ENCODE peak calls at places on chromosomes 4 and X, in six cellular contexts. B, K, V, R, Z and A are unnamed samples. For H3K4me1, the result is how much of the 10 kb centered on the place peaks cover.

GRCh38 chrX:110258552-110258951 is 59.3 kb downstream of the AMMECR1 start:
- DNase-seq in B (peak), K (peak), V (no peak), R (no peak), Z (no peak), A (no peak)

GRCh38 chr4:153438916-153439756 is 27.0 kb upstream of the TMEM131L start:
- DNase-seq in B (no peak), K (no peak), V (no peak), R (peak), Z (no peak), A (no peak)

GRCh38 chrX:103153661-103154060 is 60.7 kb upstream of the NXF3 start:
- DNase-seq in B (no peak), K (no peak), V (no peak), R (no peak), Z (no peak), A (no peak)

GRCh38 chr4:3880595-3881120 is 114.5 kb downstream of the ADRA2C start:
- DNase-seq in B (peak), K (peak), V (peak), R (peak), Z (peak), A (peak)

GRCh38 chr4:123415977-123416376 is 19.4 kb downstream of the SPRY1 start:
- DNase-seq in B (peak), K (peak), V (no peak), R (no peak), Z (no peak), A (no peak)

GRCh38 chr4:1573830-1574459 is 110.2 kb downstream of the FAM53A start:
- DNase-seq in B (no peak), K (no peak), V (no peak), R (peak), Z (no peak), A (peak)

GRCh38 chrX:2501246-2502102 is 698 bp upstream of the DHRSX start:
- DNase-seq in B (no peak), K (no peak), V (no peak), R (peak), Z (no peak), A (no peak)

GRCh38 chr4:114320126-114320525 is 278.5 kb upstream of the UGT8 start:
- DNase-seq in B (no peak), K (no peak), V (no peak), R (no peak), Z (no peak), A (no peak)

GRCh38 chr4:148847544-148847943 is 405.3 kb upstream of the NR3C2 start:
- DNase-seq in B (no peak), K (no peak), V (no peak), R (no peak), Z (no peak), A (no peak)

GRCh38 chrX:40176979-40177430 is 79.2 kb upstream of the BCOR start:
- DNase-seq in B (no peak), K (no peak), V (peak), R (peak), Z (peak), A (peak)

GRCh38 chrX:16429391-16429790 is 220.6 kb upstream of the S100G start:
- DNase-seq in B (no peak), K (no peak), V (peak), R (no peak), Z (no peak), A (no peak)

DNA sequence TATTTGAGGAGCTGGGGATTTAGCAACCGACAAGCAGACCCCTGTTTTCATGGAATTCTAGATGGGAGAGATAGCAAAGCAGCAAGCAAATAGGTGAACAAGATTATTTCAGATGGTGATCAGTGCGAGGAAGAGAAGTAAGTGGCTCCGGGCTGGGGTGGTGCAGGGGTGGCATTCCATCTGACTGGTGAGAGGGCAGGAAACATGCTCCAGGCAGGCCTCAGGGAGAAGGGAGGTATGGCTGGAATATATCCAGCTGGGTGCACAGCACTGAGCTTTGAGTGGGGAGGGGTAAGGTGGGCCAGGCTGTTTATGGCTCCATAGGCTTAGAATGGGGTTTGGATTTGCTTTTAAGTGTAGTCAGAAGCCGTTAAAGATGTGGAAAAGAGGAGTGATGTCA is 21.2 kb downstream of the PTTG2 start:
- DNase-seq in B (no peak), K (no peak), V (no peak), R (no peak), Z (no peak), A (peak)
- H3K4me1 ChIP-seq in B (under half), K (under half), V (under half), R (under half), Z (under half), A (under half)

GRCh38 chr4:6709230-6710114 is at the start of gene MRFAP1L1:
- DNase-seq in B (peak), K (peak), V (peak), R (peak), Z (peak), A (peak)
- H3K4me1 ChIP-seq in B (under half), K (under half), V (under half), R (under half), Z (under half), A (under half)

DNA sequence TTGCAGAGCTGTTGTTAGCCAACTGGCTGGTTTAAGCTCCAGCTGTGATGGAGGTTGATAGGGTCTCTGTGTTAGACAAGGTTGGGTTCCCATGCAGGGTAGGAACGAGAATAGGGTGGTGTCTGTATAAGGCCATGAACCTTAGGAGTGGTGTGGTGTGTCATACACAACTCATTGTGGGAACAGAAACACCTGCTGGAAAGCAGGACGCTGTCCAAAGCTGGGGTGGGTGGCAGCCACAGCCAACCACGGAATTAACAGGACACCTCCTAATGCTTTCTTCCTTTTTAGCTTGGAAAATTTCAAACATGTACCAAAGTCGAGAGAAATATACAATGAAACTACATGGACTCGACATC is 94.4 kb downstream of the ARHGAP10 start:
- DNase-seq in B (no peak), K (no peak), V (no peak), R (no peak), Z (no peak), A (no peak)
- H3K4me1 ChIP-seq in B (under half), K (under half), V (under half), R (under half), Z (under half), A (under half)

DNA sequence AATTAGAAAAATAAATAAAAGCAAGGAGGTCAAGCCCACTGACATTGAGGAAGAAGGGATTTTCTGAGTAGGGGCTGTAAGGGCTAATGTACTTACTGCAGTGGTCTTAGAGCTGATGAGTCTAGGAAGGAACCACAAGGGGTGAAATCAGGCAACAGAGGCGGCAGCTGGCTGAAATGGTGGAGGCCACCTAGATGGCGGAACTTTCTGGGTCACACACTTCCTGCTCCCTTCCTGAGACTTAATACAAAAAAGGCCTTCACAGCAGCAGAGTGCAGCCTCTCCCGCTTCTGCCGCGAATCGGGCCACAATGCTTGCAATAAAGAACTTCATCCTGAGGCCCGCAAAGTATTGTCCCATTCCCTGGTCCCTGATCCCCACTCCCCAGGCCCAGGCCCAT is 15.4 kb downstream of the SNX12 start:
- DNase-seq in B (no peak), K (no peak), V (no peak), R (no peak), Z (no peak), A (no peak)
- H3K4me1 ChIP-seq in B (under half), K (under half), V (under half), R (under half), Z (under half), A (under half)

DNA sequence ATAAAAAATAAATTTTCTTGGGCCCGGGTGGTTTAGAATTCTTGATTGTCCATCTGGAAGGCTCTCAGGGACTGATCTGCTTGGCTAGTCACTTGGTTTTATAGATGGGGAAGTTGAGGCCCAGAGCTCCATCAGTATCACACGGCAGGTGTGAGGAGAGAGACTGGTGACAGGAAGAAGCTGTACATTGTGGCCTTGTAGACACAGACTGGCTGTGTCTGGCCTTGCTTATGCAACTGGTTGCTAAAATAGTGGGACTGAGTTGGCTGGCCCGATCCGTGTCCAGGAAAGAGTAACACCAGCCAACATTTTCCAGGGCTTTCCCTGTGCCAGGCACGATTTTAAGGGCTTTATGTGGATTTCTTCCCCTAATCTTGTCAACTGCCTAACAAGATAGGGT is 2.8 kb downstream of the TBC1D14 start:
- DNase-seq in B (no peak), K (no peak), V (no peak), R (peak), Z (no peak), A (no peak)
- H3K4me1 ChIP-seq in B (under half), K (under half), V (half or more), R (under half), Z (under half), A (under half)

DNA sequence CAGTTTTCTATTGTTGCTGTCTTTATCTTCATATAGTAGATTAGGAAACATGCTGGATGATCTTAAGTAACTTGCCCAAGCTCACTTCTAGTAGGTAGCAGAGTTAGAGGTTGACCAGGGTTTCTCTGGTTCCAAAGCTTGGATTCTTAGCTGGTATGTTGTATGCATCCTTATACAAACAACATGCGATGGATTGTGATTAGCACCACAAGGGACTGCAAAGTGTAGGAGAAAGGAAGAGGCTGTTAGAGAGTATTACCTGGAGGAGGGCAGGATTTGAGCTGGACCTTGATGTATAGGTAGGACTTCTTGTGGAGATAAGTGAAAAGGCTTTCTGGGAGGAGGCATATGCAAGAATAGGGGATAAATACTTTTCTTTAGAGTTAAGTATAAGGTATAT is 5.6 kb downstream of the STIM2 start:
- DNase-seq in B (no peak), K (no peak), V (no peak), R (no peak), Z (no peak), A (no peak)
- H3K4me1 ChIP-seq in B (half or more), K (under half), V (half or more), R (under half), Z (under half), A (under half)

GRCh38 chr4:26344901-26345300 is 24.1 kb downstream of the RBPJ start:
- DNase-seq in B (no peak), K (no peak), V (no peak), R (no peak), Z (no peak), A (no peak)
- H3K4me1 ChIP-seq in B (under half), K (under half), V (under half), R (under half), Z (under half), A (under half)

GRCh38 chrX:24378706-24379105 is 18.3 kb downstream of the SUPT20HL1 start:
- DNase-seq in B (no peak), K (no peak), V (no peak), R (no peak), Z (no peak), A (no peak)

GRCh38 chrX:24377195-24377594 is 16.8 kb downstream of the SUPT20HL1 start:
- DNase-seq in B (no peak), K (no peak), V (no peak), R (no peak), Z (no peak), A (no peak)

GRCh38 chrX:24376403-24376802 is 16.0 kb downstream of the SUPT20HL1 start:
- DNase-seq in B (no peak), K (no peak), V (no peak), R (no peak), Z (no peak), A (no peak)

GRCh38 chrX:24375732-24376131 is 15.3 kb downstream of the SUPT20HL1 start:
- DNase-seq in B (no peak), K (no peak), V (no peak), R (no peak), Z (peak), A (peak)

GRCh38 chrX:24377911-24378468 is 17.6 kb downstream of the SUPT20HL1 start:
- DNase-seq in B (no peak), K (no peak), V (no peak), R (no peak), Z (no peak), A (no peak)
- H3K4me1 ChIP-seq in B (under half), K (under half), V (under half), R (under half), Z (under half), A (under half)

GRCh38 chr4:7903686-7904085 is 36.0 kb downstream of the AFAP1 start:
- DNase-seq in B (no peak), K (peak), V (no peak), R (no peak), Z (no peak), A (no peak)
- H3K4me1 ChIP-seq in B (half or more), K (half or more), V (under half), R (under half), Z (half or more), A (under half)